ENCODE peak calls at places on chromosomes 16 and 17, in nine cellular contexts. N, K, T, G, Y, R, M, O and X are unnamed samples.

GRCh38 chr16:7505495-7505894 is 172.8 kb downstream of the RBFOX1 start:
- DNase-seq in M (no peak), Y (no peak), G (no peak), T (no peak), K (no peak), O (no peak), N (no peak), R (no peak), X (no peak)

GRCh38 chr16:11670171-11671131 is 2.2 kb downstream of the SNN start:
- DNase-seq in N (no peak), T (no peak), R (no peak), M (no peak), O (no peak), G (no peak), K (no peak), Y (no peak), X (no peak)

GRCh38 chr16:19137621-19138128 is 23.9 kb downstream of the ITPRIPL2 start:
- DNase-seq in R (no peak), O (no peak), N (no peak), M (no peak), Y (no peak), K (no peak), G (no peak), T (no peak), X (peak)

GRCh38 chr17:78376161-78376560 is 2.3 kb upstream of the PGS1 start:
- DNase-seq in R (no peak), O (no peak), T (no peak), Y (no peak), G (no peak), K (no peak), M (no peak), N (no peak), X (no peak)

GRCh38 chr17:1945621-1946020 is 79.5 kb downstream of the RTN4RL1 start:
- DNase-seq in Y (no peak), M (no peak), R (no peak), K (peak), O (no peak), G (no peak), N (no peak), T (no peak), X (no peak)

GRCh38 chr17:35548978-35549377 is 11.5 kb upstream of the SLFN12L start:
- DNase-seq in T (no peak), M (no peak), N (no peak), Y (no peak), K (no peak), R (no peak), O (no peak), G (no peak), X (no peak)

GRCh38 chr17:68942389-68942788 is 12.8 kb downstream of the ABCA8 start:
- DNase-seq in N (no peak), T (no peak), Y (no peak), K (no peak), O (no peak), R (no peak), M (no peak), G (no peak), X (no peak)

GRCh38 chr16:79687249-79687768 is 86.8 kb upstream of the MAF start:
- DNase-seq in G (no peak), R (no peak), K (no peak), N (no peak), O (no peak), M (no peak), Y (no peak), T (no peak), X (no peak)

GRCh38 chr17:19447085-19447583 is 36.1 kb downstream of the RNF112 start:
- DNase-seq in R (no peak), T (peak), O (peak), Y (peak), N (peak), K (peak), M (peak), G (peak), X (peak)

GRCh38 chr16:57863434-57864160 is 61.3 kb upstream of the KIFC3 start:
- DNase-seq in K (peak), G (peak), R (peak), T (peak), M (peak), O (no peak), Y (peak), N (no peak), X (peak)

GRCh38 chr17:78013683-78014467 is 55.4 kb downstream of the TNRC6C start:
- DNase-seq in G (no peak), N (peak), M (peak), R (no peak), T (peak), O (peak), K (peak), Y (peak), X (peak)

GRCh38 chr16:9016824-9017223 is 53.1 kb upstream of the USP7 start:
- DNase-seq in O (no peak), R (no peak), M (no peak), K (no peak), N (no peak), G (peak), T (no peak), Y (no peak), X (no peak)

GRCh38 chr17:17353625-17354484 is 50.7 kb downstream of the NT5M start:
- DNase-seq in K (no peak), O (no peak), N (no peak), T (no peak), Y (no peak), R (no peak), M (no peak), G (no peak), X (no peak)

GRCh38 chr17:56291226-56291805 is 138.0 kb downstream of the ANKFN1 start:
- DNase-seq in K (no peak), G (no peak), M (no peak), T (no peak), N (no peak), O (no peak), Y (no peak), R (no peak), X (no peak)

GRCh38 chr16:84617068-84617630 is 729 bp downstream of the COTL1 start:
- DNase-seq in N (no peak), R (no peak), G (no peak), T (peak), Y (no peak), O (no peak), K (peak), M (peak), X (no peak)

GRCh38 chr17:66306413-66306812 is 4.0 kb downstream of the PRKCA start:
- DNase-seq in T (no peak), G (no peak), O (no peak), M (no peak), Y (no peak), N (no peak), K (no peak), R (no peak), X (no peak)

GRCh38 chr16:48611329-48612137 is 1.6 kb upstream of the N4BP1 start:
- DNase-seq in N (no peak), K (peak), R (no peak), O (peak), M (no peak), G (no peak), T (no peak), Y (no peak), X (no peak)

GRCh38 chr17:27294689-27295630 is 1.0 kb downstream of the WSB1 start:
- DNase-seq in K (peak), G (peak), R (no peak), T (peak), M (peak), O (peak), Y (peak), N (peak), X (peak)

GRCh38 chr17:68460715-68461114 is 3.4 kb upstream of the WIPI1 start:
- DNase-seq in N (no peak), G (no peak), T (no peak), K (no peak), Y (no peak), M (no peak), O (peak), R (no peak), X (no peak)

GRCh38 chr17:80991645-80992076 is at the start of gene CHMP6:
- DNase-seq in Y (peak), O (peak), K (peak), G (peak), N (peak), T (peak), M (peak), R (no peak), X (no peak)

GRCh38 chr16:84459941-84460405 is 44.5 kb downstream of the MEAK7 start:
- DNase-seq in K (no peak), M (no peak), N (no peak), G (no peak), Y (no peak), R (no peak), T (no peak), O (no peak), X (no peak)

GRCh38 chr17:74960739-74961342 is 11.7 kb downstream of the HID1 start:
- DNase-seq in R (no peak), O (peak), K (peak), T (no peak), M (no peak), G (no peak), N (peak), Y (peak), X (no peak)

GRCh38 chr17:78962345-78962983 is 17.3 kb downstream of the LGALS3BP start:
- DNase-seq in M (no peak), K (peak), O (no peak), G (no peak), N (no peak), Y (no peak), R (no peak), T (no peak), X (no peak)

GRCh38 chr16:9650284-9650683 is 531.9 kb downstream of the GRIN2A start:
- DNase-seq in M (no peak), Y (no peak), G (no peak), O (no peak), T (no peak), R (no peak), N (no peak), K (no peak), X (no peak)

GRCh38 chr17:32279933-32280716 is 14.5 kb downstream of the RHBDL3 start:
- DNase-seq in T (no peak), Y (no peak), G (no peak), R (no peak), N (no peak), M (no peak), O (no peak), K (peak), X (no peak)

GRCh38 chr16:4606354-4606753 is 8.3 kb downstream of the UBALD1 start:
- DNase-seq in O (no peak), M (no peak), K (no peak), R (no peak), Y (no peak), G (no peak), T (no peak), N (no peak), X (no peak)

GRCh38 chr16:35525979-35526590 is 2066.7 kb downstream of the TP53TG3F start:
- DNase-seq in K (no peak), N (no peak), G (no peak), Y (no peak), M (no peak), O (no peak), T (no peak), R (no peak), X (no peak)

GRCh38 chr17:2796164-2797140 is at the start of gene RAP1GAP2:
- DNase-seq in G (peak), T (no peak), R (no peak), O (peak), N (no peak), K (no peak), Y (peak), M (no peak), X (no peak)

GRCh38 chr16:87457724-87458423 is 35.0 kb downstream of the ZCCHC14 start:
- DNase-seq in M (peak), T (no peak), Y (no peak), K (no peak), O (peak), N (no peak), G (no peak), R (peak), X (peak)

GRCh38 chr17:17175917-17176316 is 30.2 kb downstream of the PLD6 start:
- DNase-seq in K (no peak), O (no peak), N (no peak), R (no peak), T (no peak), G (no peak), M (no peak), Y (no peak), X (no peak)